ENCODE peak calls at places on chromosomes 4 and X, in eight cellular contexts. One of them, this sample, is unnamed.

GRCh38 chr4:85869156-85869555 is 394.2 kb downstream of the ARHGAP24 start:
- DNase-seq in endothelial cell: no peak
- DNase-seq in stimulated activated CD8-positive, alpha-beta memory T cell treated with anti-CD3 and anti-CD28 coated beads, Interleukin-15, amount 100 ng/mL, for 24 hours: no peak
- DNase-seq in cardiac fibroblast: peak
- DNase-seq in NCI-H187: no peak
- DNase-seq in stromal cell of bone marrow: no peak
- DNase-seq in Caki2: no peak
- DNase-seq in stimulated activated CD4-positive, alpha-beta T cell treated with anti-CD3 and anti-CD28 coated beads, TNF-alpha, amount 100 ng/mL, for 4 hours: no peak
- DNase-seq in this sample: no peak

GRCh38 chr4:183436417-183436816 is 8.0 kb upstream of the CDKN2AIP start:
- DNase-seq in endothelial cell: no peak
- DNase-seq in stimulated activated CD8-positive, alpha-beta memory T cell treated with anti-CD3 and anti-CD28 coated beads, Interleukin-15, amount 100 ng/mL, for 24 hours: no peak
- DNase-seq in cardiac fibroblast: no peak
- DNase-seq in NCI-H187: no peak
- DNase-seq in stromal cell of bone marrow: no peak
- DNase-seq in Caki2: no peak
- DNase-seq in stimulated activated CD4-positive, alpha-beta T cell treated with anti-CD3 and anti-CD28 coated beads, TNF-alpha, amount 100 ng/mL, for 4 hours: no peak
- DNase-seq in this sample: no peak

GRCh38 chr4:102684605-102685052 is 76.1 kb downstream of the MANBA start:
- DNase-seq in endothelial cell: no peak
- DNase-seq in stimulated activated CD8-positive, alpha-beta memory T cell treated with anti-CD3 and anti-CD28 coated beads, Interleukin-15, amount 100 ng/mL, for 24 hours: no peak
- DNase-seq in cardiac fibroblast: peak
- DNase-seq in NCI-H187: no peak
- DNase-seq in stromal cell of bone marrow: peak
- DNase-seq in Caki2: peak
- DNase-seq in stimulated activated CD4-positive, alpha-beta T cell treated with anti-CD3 and anti-CD28 coated beads, TNF-alpha, amount 100 ng/mL, for 4 hours: no peak
- DNase-seq in this sample: no peak

GRCh38 chr4:26866203-26866602 is 5.6 kb downstream of the STIM2 start:
- DNase-seq in endothelial cell: no peak
- DNase-seq in stimulated activated CD8-positive, alpha-beta memory T cell treated with anti-CD3 and anti-CD28 coated beads, Interleukin-15, amount 100 ng/mL, for 24 hours: no peak
- DNase-seq in cardiac fibroblast: no peak
- DNase-seq in NCI-H187: no peak
- DNase-seq in stromal cell of bone marrow: no peak
- DNase-seq in Caki2: no peak
- DNase-seq in stimulated activated CD4-positive, alpha-beta T cell treated with anti-CD3 and anti-CD28 coated beads, TNF-alpha, amount 100 ng/mL, for 4 hours: no peak
- DNase-seq in this sample: no peak

GRCh38 chrX:67610282-67610681 is 66.5 kb downstream of the AR start:
- DNase-seq in endothelial cell: no peak
- DNase-seq in stimulated activated CD8-positive, alpha-beta memory T cell treated with anti-CD3 and anti-CD28 coated beads, Interleukin-15, amount 100 ng/mL, for 24 hours: no peak
- DNase-seq in cardiac fibroblast: no peak
- DNase-seq in NCI-H187: no peak
- DNase-seq in stromal cell of bone marrow: no peak
- DNase-seq in Caki2: no peak
- DNase-seq in stimulated activated CD4-positive, alpha-beta T cell treated with anti-CD3 and anti-CD28 coated beads, TNF-alpha, amount 100 ng/mL, for 4 hours: no peak
- DNase-seq in this sample: no peak

GRCh38 chr4:8103991-8104390 is 54.6 kb downstream of the ABLIM2 start:
- DNase-seq in endothelial cell: no peak
- DNase-seq in stimulated activated CD8-positive, alpha-beta memory T cell treated with anti-CD3 and anti-CD28 coated beads, Interleukin-15, amount 100 ng/mL, for 24 hours: no peak
- DNase-seq in cardiac fibroblast: no peak
- DNase-seq in NCI-H187: no peak
- DNase-seq in stromal cell of bone marrow: no peak
- DNase-seq in Caki2: no peak
- DNase-seq in stimulated activated CD4-positive, alpha-beta T cell treated with anti-CD3 and anti-CD28 coated beads, TNF-alpha, amount 100 ng/mL, for 4 hours: no peak
- DNase-seq in this sample: no peak

GRCh38 chr4:147361726-147362125 is 119.2 kb upstream of the EDNRA start:
- DNase-seq in endothelial cell: no peak
- DNase-seq in stimulated activated CD8-positive, alpha-beta memory T cell treated with anti-CD3 and anti-CD28 coated beads, Interleukin-15, amount 100 ng/mL, for 24 hours: no peak
- DNase-seq in cardiac fibroblast: peak
- DNase-seq in NCI-H187: no peak
- DNase-seq in stromal cell of bone marrow: peak
- DNase-seq in Caki2: peak
- DNase-seq in stimulated activated CD4-positive, alpha-beta T cell treated with anti-CD3 and anti-CD28 coated beads, TNF-alpha, amount 100 ng/mL, for 4 hours: no peak
- DNase-seq in this sample: no peak

GRCh38 chr4:5710962-5711478 is at the start of gene EVC:
- DNase-seq in endothelial cell: peak
- DNase-seq in stimulated activated CD8-positive, alpha-beta memory T cell treated with anti-CD3 and anti-CD28 coated beads, Interleukin-15, amount 100 ng/mL, for 24 hours: no peak
- DNase-seq in cardiac fibroblast: peak
- DNase-seq in NCI-H187: no peak
- DNase-seq in stromal cell of bone marrow: peak
- DNase-seq in Caki2: peak
- DNase-seq in stimulated activated CD4-positive, alpha-beta T cell treated with anti-CD3 and anti-CD28 coated beads, TNF-alpha, amount 100 ng/mL, for 4 hours: no peak
- DNase-seq in this sample: peak

GRCh38 chrX:55624403-55624802 is 1.2 kb downstream of the FOXR2 start:
- DNase-seq in endothelial cell: no peak
- DNase-seq in stimulated activated CD8-positive, alpha-beta memory T cell treated with anti-CD3 and anti-CD28 coated beads, Interleukin-15, amount 100 ng/mL, for 24 hours: no peak
- DNase-seq in cardiac fibroblast: no peak
- DNase-seq in NCI-H187: no peak
- DNase-seq in stromal cell of bone marrow: no peak
- DNase-seq in Caki2: no peak
- DNase-seq in stimulated activated CD4-positive, alpha-beta T cell treated with anti-CD3 and anti-CD28 coated beads, TNF-alpha, amount 100 ng/mL, for 4 hours: no peak
- DNase-seq in this sample: no peak

GRCh38 chr4:177484613-177485021 is 42.4 kb upstream of the AGA start:
- DNase-seq in endothelial cell: no peak
- DNase-seq in stimulated activated CD8-positive, alpha-beta memory T cell treated with anti-CD3 and anti-CD28 coated beads, Interleukin-15, amount 100 ng/mL, for 24 hours: no peak
- DNase-seq in cardiac fibroblast: peak
- DNase-seq in NCI-H187: no peak
- DNase-seq in stromal cell of bone marrow: peak
- DNase-seq in Caki2: peak
- DNase-seq in stimulated activated CD4-positive, alpha-beta T cell treated with anti-CD3 and anti-CD28 coated beads, TNF-alpha, amount 100 ng/mL, for 4 hours: no peak
- DNase-seq in this sample: no peak

GRCh38 chr4:3871181-3871852 is 105.1 kb downstream of the ADRA2C start:
- DNase-seq in endothelial cell: peak
- DNase-seq in stimulated activated CD8-positive, alpha-beta memory T cell treated with anti-CD3 and anti-CD28 coated beads, Interleukin-15, amount 100 ng/mL, for 24 hours: no peak
- DNase-seq in cardiac fibroblast: no peak
- DNase-seq in NCI-H187: no peak
- DNase-seq in stromal cell of bone marrow: no peak
- DNase-seq in Caki2: no peak
- DNase-seq in stimulated activated CD4-positive, alpha-beta T cell treated with anti-CD3 and anti-CD28 coated beads, TNF-alpha, amount 100 ng/mL, for 4 hours: no peak
- DNase-seq in this sample: no peak

GRCh38 chr4:3672465-3672831 is 93.7 kb upstream of the ADRA2C start:
- DNase-seq in endothelial cell: no peak
- DNase-seq in stimulated activated CD8-positive, alpha-beta memory T cell treated with anti-CD3 and anti-CD28 coated beads, Interleukin-15, amount 100 ng/mL, for 24 hours: no peak
- DNase-seq in cardiac fibroblast: no peak
- DNase-seq in NCI-H187: no peak
- DNase-seq in stromal cell of bone marrow: no peak
- DNase-seq in Caki2: no peak
- DNase-seq in stimulated activated CD4-positive, alpha-beta T cell treated with anti-CD3 and anti-CD28 coated beads, TNF-alpha, amount 100 ng/mL, for 4 hours: no peak
- DNase-seq in this sample: no peak

GRCh38 chr4:112753333-112753732 is 116.4 kb downstream of the LARP7 start:
- DNase-seq in endothelial cell: no peak
- DNase-seq in stimulated activated CD8-positive, alpha-beta memory T cell treated with anti-CD3 and anti-CD28 coated beads, Interleukin-15, amount 100 ng/mL, for 24 hours: no peak
- DNase-seq in cardiac fibroblast: no peak
- DNase-seq in NCI-H187: no peak
- DNase-seq in stromal cell of bone marrow: no peak
- DNase-seq in Caki2: no peak
- DNase-seq in stimulated activated CD4-positive, alpha-beta T cell treated with anti-CD3 and anti-CD28 coated beads, TNF-alpha, amount 100 ng/mL, for 4 hours: no peak
- DNase-seq in this sample: no peak

GRCh38 chrX:154123241-154124219 is 20.5 kb upstream of the OPN1LW start:
- DNase-seq in endothelial cell: peak
- DNase-seq in stimulated activated CD8-positive, alpha-beta memory T cell treated with anti-CD3 and anti-CD28 coated beads, Interleukin-15, amount 100 ng/mL, for 24 hours: no peak
- DNase-seq in cardiac fibroblast: no peak
- DNase-seq in NCI-H187: no peak
- DNase-seq in stromal cell of bone marrow: no peak
- DNase-seq in Caki2: no peak
- DNase-seq in stimulated activated CD4-positive, alpha-beta T cell treated with anti-CD3 and anti-CD28 coated beads, TNF-alpha, amount 100 ng/mL, for 4 hours: no peak
- DNase-seq in this sample: peak

GRCh38 chr4:148030486-148030885 is 298.6 kb downstream of the ARHGAP10 start:
- DNase-seq in endothelial cell: no peak
- DNase-seq in stimulated activated CD8-positive, alpha-beta memory T cell treated with anti-CD3 and anti-CD28 coated beads, Interleukin-15, amount 100 ng/mL, for 24 hours: no peak
- DNase-seq in cardiac fibroblast: peak
- DNase-seq in NCI-H187: no peak
- DNase-seq in stromal cell of bone marrow: peak
- DNase-seq in Caki2: no peak
- DNase-seq in stimulated activated CD4-positive, alpha-beta T cell treated with anti-CD3 and anti-CD28 coated beads, TNF-alpha, amount 100 ng/mL, for 4 hours: no peak
- DNase-seq in this sample: no peak

GRCh38 chrX:63713510-63713909 is 71.5 kb downstream of the ARHGEF9 start:
- DNase-seq in endothelial cell: no peak
- DNase-seq in stimulated activated CD8-positive, alpha-beta memory T cell treated with anti-CD3 and anti-CD28 coated beads, Interleukin-15, amount 100 ng/mL, for 24 hours: no peak
- DNase-seq in cardiac fibroblast: peak
- DNase-seq in NCI-H187: no peak
- DNase-seq in stromal cell of bone marrow: no peak
- DNase-seq in Caki2: no peak
- DNase-seq in stimulated activated CD4-positive, alpha-beta T cell treated with anti-CD3 and anti-CD28 coated beads, TNF-alpha, amount 100 ng/mL, for 4 hours: no peak
- DNase-seq in this sample: no peak

GRCh38 chr4:38073596-38074234 is 113.5 kb downstream of the PTTG2 start:
- DNase-seq in endothelial cell: no peak
- DNase-seq in stimulated activated CD8-positive, alpha-beta memory T cell treated with anti-CD3 and anti-CD28 coated beads, Interleukin-15, amount 100 ng/mL, for 24 hours: no peak
- DNase-seq in cardiac fibroblast: no peak
- DNase-seq in NCI-H187: no peak
- DNase-seq in stromal cell of bone marrow: no peak
- DNase-seq in Caki2: no peak
- DNase-seq in stimulated activated CD4-positive, alpha-beta T cell treated with anti-CD3 and anti-CD28 coated beads, TNF-alpha, amount 100 ng/mL, for 4 hours: no peak
- DNase-seq in this sample: no peak

GRCh38 chrX:152912641-152913040 is 14.8 kb downstream of the ZNF185 start:
- DNase-seq in endothelial cell: no peak
- DNase-seq in stimulated activated CD8-positive, alpha-beta memory T cell treated with anti-CD3 and anti-CD28 coated beads, Interleukin-15, amount 100 ng/mL, for 24 hours: no peak
- DNase-seq in cardiac fibroblast: no peak
- DNase-seq in NCI-H187: no peak
- DNase-seq in stromal cell of bone marrow: no peak
- DNase-seq in Caki2: no peak
- DNase-seq in stimulated activated CD4-positive, alpha-beta T cell treated with anti-CD3 and anti-CD28 coated beads, TNF-alpha, amount 100 ng/mL, for 4 hours: no peak
- DNase-seq in this sample: no peak

GRCh38 chr4:141275834-141276233 is 55.1 kb downstream of the ZNF330 start:
- DNase-seq in endothelial cell: peak
- DNase-seq in stimulated activated CD8-positive, alpha-beta memory T cell treated with anti-CD3 and anti-CD28 coated beads, Interleukin-15, amount 100 ng/mL, for 24 hours: no peak
- DNase-seq in cardiac fibroblast: peak
- DNase-seq in NCI-H187: no peak
- DNase-seq in stromal cell of bone marrow: peak
- DNase-seq in Caki2: no peak
- DNase-seq in stimulated activated CD4-positive, alpha-beta T cell treated with anti-CD3 and anti-CD28 coated beads, TNF-alpha, amount 100 ng/mL, for 4 hours: no peak
- DNase-seq in this sample: no peak

GRCh38 chr4:169256856-169257756 is 13.7 kb downstream of the SH3RF1 start:
- DNase-seq in endothelial cell: no peak
- DNase-seq in stimulated activated CD8-positive, alpha-beta memory T cell treated with anti-CD3 and anti-CD28 coated beads, Interleukin-15, amount 100 ng/mL, for 24 hours: no peak
- DNase-seq in cardiac fibroblast: no peak
- DNase-seq in NCI-H187: no peak
- DNase-seq in stromal cell of bone marrow: no peak
- DNase-seq in Caki2: no peak
- DNase-seq in stimulated activated CD4-positive, alpha-beta T cell treated with anti-CD3 and anti-CD28 coated beads, TNF-alpha, amount 100 ng/mL, for 4 hours: no peak
- DNase-seq in this sample: no peak

GRCh38 chr4:177356191-177356590 is 46.5 kb downstream of the NEIL3 start:
- DNase-seq in endothelial cell: no peak
- DNase-seq in stimulated activated CD8-positive, alpha-beta memory T cell treated with anti-CD3 and anti-CD28 coated beads, Interleukin-15, amount 100 ng/mL, for 24 hours: no peak
- DNase-seq in cardiac fibroblast: peak
- DNase-seq in NCI-H187: no peak
- DNase-seq in stromal cell of bone marrow: no peak
- DNase-seq in Caki2: no peak
- DNase-seq in stimulated activated CD4-positive, alpha-beta T cell treated with anti-CD3 and anti-CD28 coated beads, TNF-alpha, amount 100 ng/mL, for 4 hours: no peak
- DNase-seq in this sample: no peak

GRCh38 chrX:12951590-12951965 is 23.3 kb upstream of the TMSB4X start:
- DNase-seq in endothelial cell: no peak
- DNase-seq in stimulated activated CD8-positive, alpha-beta memory T cell treated with anti-CD3 and anti-CD28 coated beads, Interleukin-15, amount 100 ng/mL, for 24 hours: no peak
- DNase-seq in cardiac fibroblast: no peak
- DNase-seq in NCI-H187: no peak
- DNase-seq in stromal cell of bone marrow: no peak
- DNase-seq in Caki2: no peak
- DNase-seq in stimulated activated CD4-positive, alpha-beta T cell treated with anti-CD3 and anti-CD28 coated beads, TNF-alpha, amount 100 ng/mL, for 4 hours: no peak
- DNase-seq in this sample: no peak

GRCh38 chrX:107542500-107542899 is 85.8 kb upstream of the PRPS1 start:
- DNase-seq in endothelial cell: no peak
- DNase-seq in stimulated activated CD8-positive, alpha-beta memory T cell treated with anti-CD3 and anti-CD28 coated beads, Interleukin-15, amount 100 ng/mL, for 24 hours: no peak
- DNase-seq in cardiac fibroblast: peak
- DNase-seq in NCI-H187: no peak
- DNase-seq in stromal cell of bone marrow: no peak
- DNase-seq in Caki2: no peak
- DNase-seq in stimulated activated CD4-positive, alpha-beta T cell treated with anti-CD3 and anti-CD28 coated beads, TNF-alpha, amount 100 ng/mL, for 4 hours: no peak
- DNase-seq in this sample: peak

GRCh38 chr4:16464651-16465050 is 238.4 kb upstream of the TAPT1 start:
- DNase-seq in endothelial cell: no peak
- DNase-seq in stimulated activated CD8-positive, alpha-beta memory T cell treated with anti-CD3 and anti-CD28 coated beads, Interleukin-15, amount 100 ng/mL, for 24 hours: no peak
- DNase-seq in cardiac fibroblast: peak
- DNase-seq in NCI-H187: no peak
- DNase-seq in stromal cell of bone marrow: no peak
- DNase-seq in Caki2: no peak
- DNase-seq in stimulated activated CD4-positive, alpha-beta T cell treated with anti-CD3 and anti-CD28 coated beads, TNF-alpha, amount 100 ng/mL, for 4 hours: no peak
- DNase-seq in this sample: no peak

GRCh38 chr4:182810103-182810605 is 107.0 kb downstream of the DCTD start:
- DNase-seq in endothelial cell: no peak
- DNase-seq in stimulated activated CD8-positive, alpha-beta memory T cell treated with anti-CD3 and anti-CD28 coated beads, Interleukin-15, amount 100 ng/mL, for 24 hours: no peak
- DNase-seq in cardiac fibroblast: no peak
- DNase-seq in NCI-H187: no peak
- DNase-seq in stromal cell of bone marrow: no peak
- DNase-seq in Caki2: no peak
- DNase-seq in stimulated activated CD4-positive, alpha-beta T cell treated with anti-CD3 and anti-CD28 coated beads, TNF-alpha, amount 100 ng/mL, for 4 hours: no peak
- DNase-seq in this sample: no peak

GRCh38 chr4:98284640-98285046 is 23.5 kb downstream of the RAP1GDS1 start:
- DNase-seq in endothelial cell: no peak
- DNase-seq in stimulated activated CD8-positive, alpha-beta memory T cell treated with anti-CD3 and anti-CD28 coated beads, Interleukin-15, amount 100 ng/mL, for 24 hours: no peak
- DNase-seq in cardiac fibroblast: no peak
- DNase-seq in NCI-H187: no peak
- DNase-seq in stromal cell of bone marrow: peak
- DNase-seq in Caki2: peak
- DNase-seq in stimulated activated CD4-positive, alpha-beta T cell treated with anti-CD3 and anti-CD28 coated beads, TNF-alpha, amount 100 ng/mL, for 4 hours: no peak
- DNase-seq in this sample: no peak

GRCh38 chrX:1281511-1281910 is 12.9 kb downstream of the CSF2RA start:
- DNase-seq in endothelial cell: no peak
- DNase-seq in stimulated activated CD8-positive, alpha-beta memory T cell treated with anti-CD3 and anti-CD28 coated beads, Interleukin-15, amount 100 ng/mL, for 24 hours: no peak
- DNase-seq in cardiac fibroblast: peak
- DNase-seq in NCI-H187: no peak
- DNase-seq in stromal cell of bone marrow: peak
- DNase-seq in Caki2: peak
- DNase-seq in stimulated activated CD4-positive, alpha-beta T cell treated with anti-CD3 and anti-CD28 coated beads, TNF-alpha, amount 100 ng/mL, for 4 hours: no peak
- DNase-seq in this sample: no peak

GRCh38 chr4:102543529-102543928 is 42.4 kb downstream of the NFKB1 start:
- DNase-seq in endothelial cell: no peak
- DNase-seq in stimulated activated CD8-positive, alpha-beta memory T cell treated with anti-CD3 and anti-CD28 coated beads, Interleukin-15, amount 100 ng/mL, for 24 hours: no peak
- DNase-seq in cardiac fibroblast: no peak
- DNase-seq in NCI-H187: no peak
- DNase-seq in stromal cell of bone marrow: no peak
- DNase-seq in Caki2: no peak
- DNase-seq in stimulated activated CD4-positive, alpha-beta T cell treated with anti-CD3 and anti-CD28 coated beads, TNF-alpha, amount 100 ng/mL, for 4 hours: no peak
- DNase-seq in this sample: no peak

GRCh38 chr4:61918507-61919462 is 718.7 kb downstream of the ADGRL3 start:
- DNase-seq in endothelial cell: no peak
- DNase-seq in stimulated activated CD8-positive, alpha-beta memory T cell treated with anti-CD3 and anti-CD28 coated beads, Interleukin-15, amount 100 ng/mL, for 24 hours: no peak
- DNase-seq in cardiac fibroblast: no peak
- DNase-seq in NCI-H187: no peak
- DNase-seq in stromal cell of bone marrow: no peak
- DNase-seq in Caki2: no peak
- DNase-seq in stimulated activated CD4-positive, alpha-beta T cell treated with anti-CD3 and anti-CD28 coated beads, TNF-alpha, amount 100 ng/mL, for 4 hours: no peak
- DNase-seq in this sample: no peak

GRCh38 chr4:95585016-95585695 is 36.4 kb upstream of the UNC5C start:
- DNase-seq in endothelial cell: no peak
- DNase-seq in stimulated activated CD8-positive, alpha-beta memory T cell treated with anti-CD3 and anti-CD28 coated beads, Interleukin-15, amount 100 ng/mL, for 24 hours: no peak
- DNase-seq in cardiac fibroblast: peak
- DNase-seq in NCI-H187: no peak
- DNase-seq in stromal cell of bone marrow: peak
- DNase-seq in Caki2: no peak
- DNase-seq in stimulated activated CD4-positive, alpha-beta T cell treated with anti-CD3 and anti-CD28 coated beads, TNF-alpha, amount 100 ng/mL, for 4 hours: no peak
- DNase-seq in this sample: no peak

GRCh38 chrX:23745786-23746185 is 2.7 kb upstream of the ACOT9 start:
- DNase-seq in endothelial cell: no peak
- DNase-seq in stimulated activated CD8-positive, alpha-beta memory T cell treated with anti-CD3 and anti-CD28 coated beads, Interleukin-15, amount 100 ng/mL, for 24 hours: no peak
- DNase-seq in cardiac fibroblast: no peak
- DNase-seq in NCI-H187: no peak
- DNase-seq in stromal cell of bone marrow: no peak
- DNase-seq in Caki2: no peak
- DNase-seq in stimulated activated CD4-positive, alpha-beta T cell treated with anti-CD3 and anti-CD28 coated beads, TNF-alpha, amount 100 ng/mL, for 4 hours: no peak
- DNase-seq in this sample: no peak

GRCh38 chr4:154024097-154024496 is 235.2 kb upstream of the SFRP2 start:
- DNase-seq in endothelial cell: peak
- DNase-seq in stimulated activated CD8-positive, alpha-beta memory T cell treated with anti-CD3 and anti-CD28 coated beads, Interleukin-15, amount 100 ng/mL, for 24 hours: no peak
- DNase-seq in cardiac fibroblast: peak
- DNase-seq in NCI-H187: no peak
- DNase-seq in stromal cell of bone marrow: no peak
- DNase-seq in Caki2: no peak
- DNase-seq in stimulated activated CD4-positive, alpha-beta T cell treated with anti-CD3 and anti-CD28 coated beads, TNF-alpha, amount 100 ng/mL, for 4 hours: no peak
- DNase-seq in this sample: no peak

GRCh38 chr4:147590249-147590920 is 26.8 kb upstream of the TMEM184C start:
- DNase-seq in endothelial cell: peak
- DNase-seq in stimulated activated CD8-positive, alpha-beta memory T cell treated with anti-CD3 and anti-CD28 coated beads, Interleukin-15, amount 100 ng/mL, for 24 hours: peak
- DNase-seq in cardiac fibroblast: peak
- DNase-seq in NCI-H187: peak
- DNase-seq in stromal cell of bone marrow: peak
- DNase-seq in Caki2: peak
- DNase-seq in stimulated activated CD4-positive, alpha-beta T cell treated with anti-CD3 and anti-CD28 coated beads, TNF-alpha, amount 100 ng/mL, for 4 hours: no peak
- DNase-seq in this sample: peak

GRCh38 chrX:105063743-105064142 is 156.8 kb downstream of the TEX13A start:
- DNase-seq in endothelial cell: no peak
- DNase-seq in stimulated activated CD8-positive, alpha-beta memory T cell treated with anti-CD3 and anti-CD28 coated beads, Interleukin-15, amount 100 ng/mL, for 24 hours: no peak
- DNase-seq in cardiac fibroblast: no peak
- DNase-seq in NCI-H187: no peak
- DNase-seq in stromal cell of bone marrow: no peak
- DNase-seq in Caki2: no peak
- DNase-seq in stimulated activated CD4-positive, alpha-beta T cell treated with anti-CD3 and anti-CD28 coated beads, TNF-alpha, amount 100 ng/mL, for 4 hours: no peak
- DNase-seq in this sample: no peak